ENCODE peak calls at places on chromosomes 13 and 19, in eight cellular contexts. One of them, this sample, is unnamed.
A peak's percentile ranks its signal among the peaks of the same experiment; 100 is the strongest.

GRCh38 chr13:19862511-19863313 is 737 bp downstream of the ZMYM5 start:
- DNase-seq in IMR-90: peak; percentile 7
- DNase-seq in uterus: peak; percentile 16
- DNase-seq in SK-N-MC: no peak
- DNase-seq in body of pancreas: peak; percentile 27
- DNase-seq in suprapubic skin: peak; percentile 72
- DNase-seq in breast epithelium: no peak
- DNase-seq in aorta: peak; percentile 79
- DNase-seq in this sample: peak; percentile 74

GRCh38 chr19:13987101-13987890 is 18.8 kb downstream of the RFX1 start:
- DNase-seq in IMR-90: no peak
- DNase-seq in uterus: no peak
- DNase-seq in SK-N-MC: no peak
- DNase-seq in body of pancreas: peak; percentile 35
- DNase-seq in suprapubic skin: no peak
- DNase-seq in breast epithelium: no peak
- DNase-seq in aorta: peak; percentile 81
- DNase-seq in this sample: no peak

GRCh38 chr13:25203256-25203794 is 31.2 kb upstream of the AMER2 start:
- DNase-seq in IMR-90: no peak
- DNase-seq in uterus: no peak
- DNase-seq in SK-N-MC: no peak
- DNase-seq in body of pancreas: no peak
- DNase-seq in suprapubic skin: no peak
- DNase-seq in breast epithelium: no peak
- DNase-seq in aorta: no peak
- DNase-seq in this sample: no peak

GRCh38 chr19:18717601-18718000 is 34.1 kb downstream of the CRTC1 start:
- DNase-seq in IMR-90: no peak
- DNase-seq in uterus: no peak
- DNase-seq in SK-N-MC: no peak
- DNase-seq in body of pancreas: no peak
- DNase-seq in suprapubic skin: no peak
- DNase-seq in breast epithelium: no peak
- DNase-seq in aorta: no peak
- DNase-seq in this sample: no peak

GRCh38 chr19:46725859-46726393 is 9.0 kb upstream of the PRKD2 start:
- DNase-seq in IMR-90: no peak
- DNase-seq in uterus: no peak
- DNase-seq in SK-N-MC: no peak
- DNase-seq in body of pancreas: no peak
- DNase-seq in suprapubic skin: no peak
- DNase-seq in breast epithelium: no peak
- DNase-seq in aorta: no peak
- DNase-seq in this sample: no peak

GRCh38 chr19:32336259-32337111 is 8.9 kb upstream of the ZNF507 start:
- DNase-seq in IMR-90: peak; percentile 59
- DNase-seq in uterus: peak; percentile 49
- DNase-seq in SK-N-MC: no peak
- DNase-seq in body of pancreas: no peak
- DNase-seq in suprapubic skin: no peak
- DNase-seq in breast epithelium: no peak
- DNase-seq in aorta: no peak
- DNase-seq in this sample: no peak

GRCh38 chr13:49112782-49113525 is 107.2 kb upstream of the MLNR start:
- DNase-seq in IMR-90: peak; percentile 4
- DNase-seq in uterus: no peak
- DNase-seq in SK-N-MC: no peak
- DNase-seq in body of pancreas: no peak
- DNase-seq in suprapubic skin: no peak
- DNase-seq in breast epithelium: no peak
- DNase-seq in aorta: no peak
- DNase-seq in this sample: no peak

GRCh38 chr19:14434543-14435319 is 1.6 kb downstream of the PKN1 start:
- DNase-seq in IMR-90: peak; percentile 72
- DNase-seq in uterus: peak; percentile 72
- DNase-seq in SK-N-MC: no peak
- DNase-seq in body of pancreas: peak; percentile 60
- DNase-seq in suprapubic skin: peak; percentile 81
- DNase-seq in breast epithelium: peak; percentile 39
- DNase-seq in aorta: peak; percentile 90
- DNase-seq in this sample: peak; percentile 88

GRCh38 chr13:31209172-31209818 is 9.5 kb downstream of the B3GLCT start:
- DNase-seq in IMR-90: peak; percentile 36
- DNase-seq in uterus: peak; percentile 70
- DNase-seq in SK-N-MC: peak; percentile 70
- DNase-seq in body of pancreas: peak; percentile 33
- DNase-seq in suprapubic skin: no peak
- DNase-seq in breast epithelium: peak; percentile 18
- DNase-seq in aorta: no peak
- DNase-seq in this sample: no peak

GRCh38 chr13:73993661-73994060 is 140.5 kb downstream of the KLF12 start:
- DNase-seq in IMR-90: no peak
- DNase-seq in uterus: no peak
- DNase-seq in SK-N-MC: no peak
- DNase-seq in body of pancreas: no peak
- DNase-seq in suprapubic skin: no peak
- DNase-seq in breast epithelium: no peak
- DNase-seq in aorta: no peak
- DNase-seq in this sample: no peak

GRCh38 chr13:76474356-76474755 is 411.8 kb downstream of the KCTD12 start:
- DNase-seq in IMR-90: no peak
- DNase-seq in uterus: no peak
- DNase-seq in SK-N-MC: no peak
- DNase-seq in body of pancreas: no peak
- DNase-seq in suprapubic skin: no peak
- DNase-seq in breast epithelium: no peak
- DNase-seq in aorta: no peak
- DNase-seq in this sample: no peak

GRCh38 chr19:5540208-5540607 is 27.5 kb downstream of the TINCR start:
- DNase-seq in IMR-90: no peak
- DNase-seq in uterus: no peak
- DNase-seq in SK-N-MC: no peak
- DNase-seq in body of pancreas: no peak
- DNase-seq in suprapubic skin: no peak
- DNase-seq in breast epithelium: no peak
- DNase-seq in aorta: no peak
- DNase-seq in this sample: no peak

GRCh38 chr19:3046621-3047306 is 15.5 kb downstream of the TLE5 start:
- DNase-seq in IMR-90: no peak
- DNase-seq in uterus: peak; percentile 75
- DNase-seq in SK-N-MC: peak; percentile 39
- DNase-seq in body of pancreas: peak; percentile 58
- DNase-seq in suprapubic skin: no peak
- DNase-seq in breast epithelium: no peak
- DNase-seq in aorta: no peak
- DNase-seq in this sample: peak; percentile 69

GRCh38 chr19:51272183-51272817 is 21.4 kb downstream of the SIGLECL1 start:
- DNase-seq in IMR-90: no peak
- DNase-seq in uterus: no peak
- DNase-seq in SK-N-MC: no peak
- DNase-seq in body of pancreas: no peak
- DNase-seq in suprapubic skin: no peak
- DNase-seq in breast epithelium: no peak
- DNase-seq in aorta: no peak
- DNase-seq in this sample: peak; percentile 24

GRCh38 chr13:80141114-80141849 is 199.6 kb downstream of the SPRY2 start:
- DNase-seq in IMR-90: peak; percentile 78
- DNase-seq in uterus: peak; percentile 56
- DNase-seq in SK-N-MC: no peak
- DNase-seq in body of pancreas: peak; percentile 51
- DNase-seq in suprapubic skin: no peak
- DNase-seq in breast epithelium: peak; percentile 19
- DNase-seq in aorta: peak; percentile 79
- DNase-seq in this sample: peak; percentile 76

DNA sequence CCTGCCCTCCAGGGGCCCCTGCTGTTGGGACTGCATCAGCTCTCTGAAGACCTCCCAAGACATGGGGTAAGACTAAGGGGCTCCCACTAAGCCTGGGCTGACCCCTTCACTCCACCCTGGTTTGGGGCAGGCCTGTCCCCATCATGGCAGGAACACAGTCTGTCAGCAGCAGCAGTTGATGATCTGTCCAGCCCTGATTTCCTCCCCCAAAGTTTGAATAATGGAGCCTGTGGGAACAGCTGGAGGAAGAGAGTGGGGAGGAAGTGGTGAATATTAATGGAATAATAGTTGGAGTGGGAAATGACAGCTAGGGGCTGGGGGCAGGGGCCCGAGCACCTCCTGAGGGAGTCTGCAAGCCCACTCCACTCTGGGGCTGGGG is 1.3 kb upstream of the B3GNT8 start:
- DNase-seq in IMR-90: no peak
- DNase-seq in uterus: no peak
- DNase-seq in SK-N-MC: no peak
- DNase-seq in body of pancreas: no peak
- DNase-seq in suprapubic skin: no peak
- DNase-seq in breast epithelium: no peak
- DNase-seq in aorta: no peak
- DNase-seq in this sample: no peak
- H3K27ac ChIP-seq in IMR-90: no peak overlapping the region
- H3K27ac ChIP-seq in uterus: peak overlapping the region; percentile 86
- H3K27ac ChIP-seq in SK-N-MC: peak overlapping the region; percentile 15
- H3K27ac ChIP-seq in body of pancreas: peak overlapping the region; percentile 85
- H3K27ac ChIP-seq in suprapubic skin: peak overlapping the region; percentile 61
- H3K27ac ChIP-seq in breast epithelium: peak overlapping the region; percentile 97
- H3K27ac ChIP-seq in aorta: no peak overlapping the region
- H3K27ac ChIP-seq in this sample: peak overlapping the region; percentile 55

DNA sequence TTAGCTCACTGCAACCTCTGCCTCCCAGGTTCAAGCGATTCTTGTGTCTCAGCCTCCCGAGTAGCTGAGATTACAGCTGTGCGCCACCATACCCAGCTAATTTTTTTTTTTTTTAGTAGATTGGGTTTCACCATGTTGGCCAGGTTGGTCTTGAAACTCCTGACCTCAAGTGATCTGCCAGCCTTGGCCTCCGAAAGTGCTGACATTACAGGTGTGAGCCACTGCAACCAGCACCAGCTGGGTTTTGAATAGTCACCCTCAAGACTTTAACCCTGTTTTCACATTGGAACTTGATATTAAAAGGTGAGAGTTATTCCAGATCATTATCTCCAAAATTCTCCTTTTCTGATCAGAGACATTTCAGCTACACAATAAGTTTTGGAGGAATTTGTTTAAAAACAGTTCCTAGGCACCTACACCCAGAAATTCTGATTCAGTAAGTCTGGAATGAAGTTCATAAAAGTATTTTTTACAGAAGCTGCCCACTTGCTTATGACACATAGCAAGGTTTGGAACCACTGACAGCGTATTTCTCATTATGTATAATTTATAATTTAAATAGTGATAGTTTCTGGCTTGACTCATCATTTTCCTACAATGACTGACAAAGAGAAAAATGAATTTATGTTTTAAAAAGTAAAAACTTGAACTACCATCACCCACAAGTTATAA is 417.3 kb downstream of the DIAPH3 start:
- DNase-seq in IMR-90: peak; percentile 62
- DNase-seq in uterus: no peak
- DNase-seq in SK-N-MC: no peak
- DNase-seq in body of pancreas: no peak
- DNase-seq in suprapubic skin: no peak
- DNase-seq in breast epithelium: no peak
- DNase-seq in aorta: no peak
- DNase-seq in this sample: no peak
- H3K27ac ChIP-seq in IMR-90: no peak overlapping the region
- H3K27ac ChIP-seq in uterus: no peak overlapping the region
- H3K27ac ChIP-seq in SK-N-MC: no peak overlapping the region
- H3K27ac ChIP-seq in body of pancreas: no peak overlapping the region
- H3K27ac ChIP-seq in suprapubic skin: no peak overlapping the region
- H3K27ac ChIP-seq in breast epithelium: no peak overlapping the region
- H3K27ac ChIP-seq in aorta: no peak overlapping the region
- H3K27ac ChIP-seq in this sample: no peak overlapping the region

GRCh38 chr13:109782066-109782822 is 4.1 kb downstream of the IRS2 start:
- DNase-seq in IMR-90: no peak
- DNase-seq in uterus: no peak
- DNase-seq in SK-N-MC: no peak
- DNase-seq in body of pancreas: no peak
- DNase-seq in suprapubic skin: no peak
- DNase-seq in breast epithelium: no peak
- DNase-seq in aorta: no peak
- DNase-seq in this sample: no peak
- H3K27ac ChIP-seq in IMR-90: no peak overlapping the region
- H3K27ac ChIP-seq in uterus: peak overlapping the region; percentile 26
- H3K27ac ChIP-seq in SK-N-MC: peak overlapping the region; percentile 98
- H3K27ac ChIP-seq in body of pancreas: peak overlapping the region; percentile 52
- H3K27ac ChIP-seq in suprapubic skin: peak overlapping the region; percentile 2
- H3K27ac ChIP-seq in breast epithelium: peak overlapping the region; percentile 100
- H3K27ac ChIP-seq in aorta: no peak overlapping the region
- H3K27ac ChIP-seq in this sample: peak overlapping the region; percentile 42

DNA sequence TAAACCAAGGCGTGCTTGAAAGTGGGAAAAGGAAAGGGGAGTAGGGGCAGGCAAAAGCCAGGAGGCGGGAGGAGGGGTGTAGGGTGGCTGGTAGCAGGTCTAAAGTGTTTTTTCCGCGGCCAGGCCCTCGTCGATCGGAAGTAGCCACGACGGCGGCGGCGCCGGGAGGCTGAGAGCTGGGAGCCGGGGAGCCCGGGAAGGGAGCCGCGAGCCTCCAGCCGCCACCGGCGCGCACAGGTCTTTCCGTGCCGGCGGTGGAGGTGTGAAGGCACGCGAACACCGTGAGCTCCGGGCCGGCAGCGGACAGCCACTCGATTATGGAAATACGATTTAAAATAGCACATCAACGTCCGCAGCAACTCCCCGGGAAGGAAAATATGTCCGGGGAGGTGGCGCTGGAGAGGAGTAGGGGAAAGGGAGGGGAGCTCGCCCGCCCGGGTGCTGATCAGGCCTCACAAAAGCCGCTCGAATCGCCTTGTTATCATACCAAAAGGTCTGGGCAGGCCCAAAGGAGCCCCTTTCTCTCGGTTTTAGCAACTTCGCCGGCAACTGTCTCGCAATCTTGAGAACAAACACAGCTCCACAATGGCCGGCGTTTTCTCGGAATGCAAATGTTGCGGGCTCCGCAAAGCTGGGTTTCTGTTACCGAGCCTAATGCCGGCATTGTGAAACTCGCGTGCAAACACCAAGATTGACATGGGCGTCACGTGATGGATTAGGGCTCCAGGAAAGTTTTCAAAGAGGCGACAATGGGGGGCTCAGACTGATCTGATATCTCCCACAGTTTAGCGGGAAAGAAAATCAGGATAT is 2.9 kb upstream of the PCDH8 start:
- DNase-seq in IMR-90: no peak
- DNase-seq in uterus: no peak
- DNase-seq in SK-N-MC: no peak
- DNase-seq in body of pancreas: peak; percentile 12
- DNase-seq in suprapubic skin: no peak
- DNase-seq in breast epithelium: no peak
- DNase-seq in aorta: peak; percentile 79
- DNase-seq in this sample: no peak
- H3K27ac ChIP-seq in IMR-90: no peak overlapping the region
- H3K27ac ChIP-seq in uterus: peak overlapping the region; percentile 11
- H3K27ac ChIP-seq in SK-N-MC: no peak overlapping the region
- H3K27ac ChIP-seq in body of pancreas: peak overlapping the region; percentile 76
- H3K27ac ChIP-seq in suprapubic skin: peak overlapping the region; percentile 43
- H3K27ac ChIP-seq in breast epithelium: peak overlapping the region; percentile 53
- H3K27ac ChIP-seq in aorta: no peak overlapping the region
- H3K27ac ChIP-seq in this sample: no peak overlapping the region

GRCh38 chr13:114027826-114028225 is 54.0 kb upstream of the C13orf46 start:
- DNase-seq in IMR-90: no peak
- DNase-seq in uterus: no peak
- DNase-seq in SK-N-MC: no peak
- DNase-seq in body of pancreas: no peak
- DNase-seq in suprapubic skin: no peak
- DNase-seq in breast epithelium: no peak
- DNase-seq in aorta: peak; percentile 67
- DNase-seq in this sample: no peak
- H3K27ac ChIP-seq in IMR-90: peak overlapping the region; percentile 93
- H3K27ac ChIP-seq in uterus: no peak overlapping the region
- H3K27ac ChIP-seq in SK-N-MC: no peak overlapping the region
- H3K27ac ChIP-seq in body of pancreas: no peak overlapping the region
- H3K27ac ChIP-seq in suprapubic skin: no peak overlapping the region
- H3K27ac ChIP-seq in breast epithelium: no peak overlapping the region
- H3K27ac ChIP-seq in aorta: no peak overlapping the region
- H3K27ac ChIP-seq in this sample: no peak overlapping the region

This sample was measured in coronary artery.